ENCODE peak calls at places on chromosomes 12 and 14, in four cellular contexts. B, X, N and W are unnamed samples.

GRCh38 chr14:68291820-68292219 is 472.2 kb downstream of the RAD51B start:
- DNase-seq in B (no peak), X (no peak), N (no peak), W (no peak)

GRCh38 chr12:119681139-119681538 is 13.2 kb downstream of the PRKAB1 start:
- DNase-seq in B (no peak), X (no peak), N (no peak), W (no peak)

GRCh38 chr14:100588671-100589070 is 1.5 kb upstream of the BEGAIN start:
- DNase-seq in B (no peak), X (no peak), N (no peak), W (no peak)

GRCh38 chr12:66092559-66093269 is 37.8 kb downstream of the LLPH start:
- DNase-seq in B (peak; percentile 12), X (no peak), N (peak; percentile 56), W (no peak)

GRCh38 chr12:54075974-54076373 is 22.3 kb downstream of the HOXC4 start:
- DNase-seq in B (no peak), X (no peak), N (no peak), W (no peak)

GRCh38 chr14:67276131-67276530 is 34.9 kb downstream of the PALS1 start:
- DNase-seq in B (no peak), X (no peak), N (no peak), W (no peak)

GRCh38 chr12:52279683-52280318 is 5.4 kb downstream of the KRT86 start:
- DNase-seq in B (no peak), X (no peak), N (peak; percentile 13), W (no peak)

GRCh38 chr14:65446159-65446558 is 33.6 kb downstream of the FUT8 start:
- DNase-seq in B (no peak), X (no peak), N (peak; percentile 65), W (no peak)

GRCh38 chr12:113852273-113852672 is 113.9 kb downstream of the RBM19 start:
- DNase-seq in B (no peak), X (no peak), N (no peak), W (no peak)

GRCh38 chr14:61179061-61179675 is 102.0 kb downstream of the TMEM30B start:
- DNase-seq in B (peak; percentile 66), X (no peak), N (peak; percentile 26), W (no peak)

GRCh38 chr12:124233846-124234620 is 60.9 kb upstream of the RFLNA start:
- DNase-seq in B (no peak), X (no peak), N (no peak), W (no peak)

GRCh38 chr12:116803018-116803736 is 65.1 kb downstream of the RNFT2 start:
- DNase-seq in B (no peak), X (no peak), N (no peak), W (no peak)

GRCh38 chr12:74393265-74393664 is 144.4 kb upstream of the ATXN7L3B start:
- DNase-seq in B (peak; percentile 27), X (no peak), N (no peak), W (no peak)

GRCh38 chr12:108119126-108119973 is 9.7 kb upstream of the WSCD2 start:
- DNase-seq in B (no peak), X (no peak), N (no peak), W (peak; percentile 92)

GRCh38 chr12:132003846-132004245 is 54.1 kb downstream of the EP400 start:
- DNase-seq in B (no peak), X (no peak), N (peak; percentile 73), W (no peak)

GRCh38 chr12:112906712-112907414 is at the start of gene OAS1:
- DNase-seq in B (peak; percentile 79), X (peak; percentile 89), N (peak; percentile 22), W (no peak)

GRCh38 chr12:111276189-111276588 is 92.7 kb downstream of the PHETA1 start:
- DNase-seq in B (peak; percentile 37), X (no peak), N (peak; percentile 5), W (no peak)

GRCh38 chr12:116687888-116688287 is 50.0 kb downstream of the SPRING1 start:
- DNase-seq in B (peak; percentile 76), X (no peak), N (no peak), W (peak; percentile 59)

GRCh38 chr12:95790912-95791849 is 617 bp upstream of the NTN4 start:
- DNase-seq in B (peak; percentile 84), X (no peak), N (peak; percentile 22), W (no peak)

GRCh38 chr12:101795013-101795412 is 35.7 kb downstream of the GNPTAB start:
- DNase-seq in B (no peak), X (no peak), N (no peak), W (no peak)

GRCh38 chr14:93537962-93538361 is 107.2 kb downstream of the UNC79 start:
- DNase-seq in B (no peak), X (no peak), N (no peak), W (no peak)
- TF ChIP-seq ELK1 in B (no peak), X (no peak), N (no peak), W (no peak)

GRCh38 chr14:88825078-88825458 is 617 bp downstream of the TTC8 start:
- DNase-seq in B (no peak), X (no peak), N (peak; percentile 23), W (no peak)
- TF ChIP-seq ELK1 in B (no peak), X (no peak), N (no peak), W (no peak)

GRCh38 chr14:69687963-69688649 is 76.7 kb downstream of the SUSD6 start:
- DNase-seq in B (no peak), X (no peak), N (no peak), W (no peak)
- TF ChIP-seq ELK1 in B (no peak), X (no peak), N (no peak), W (no peak)

GRCh38 chr14:22333408-22334274 is 255.4 kb downstream of the DAD1 start:
- DNase-seq in B (peak; percentile 88), X (no peak), N (peak; percentile 68), W (peak; percentile 15)
- TF ChIP-seq ELK1 in B (no peak), X (no peak), N (no peak), W (no peak)

GRCh38 chr12:130669205-130669557 is 46.9 kb downstream of the RIMBP2 start:
- DNase-seq in B (no peak), X (no peak), N (no peak), W (peak; percentile 36)
- TF ChIP-seq ELK1 in B (no peak), X (no peak), N (no peak), W (no peak)

GRCh38 chr12:50579757-50580267 is 75.0 kb downstream of the DIP2B start:
- DNase-seq in B (peak; percentile 67), X (peak; percentile 40), N (peak; percentile 60), W (no peak)
- TF ChIP-seq ELK1 in B (no peak), X (no peak), N (no peak), W (no peak)